ENCODE peak calls at places on chromosome X, in four cellular contexts. One of them, this sample, is unnamed.

GRCh38 chrX:107716045-107716684 is 59.4 kb downstream of the TSC22D3 start:
- DNase-seq in HL-60: no peak
- DNase-seq in K562: no peak
- DNase-seq in GM12878: no peak
- DNase-seq in this sample: no peak

GRCh38 chrX:138014577-138014976 is 448.6 kb downstream of the ZIC3 start:
- DNase-seq in K562: no peak
- DNase-seq in HL-60: no peak
- DNase-seq in GM12878: no peak
- DNase-seq in this sample: no peak

GRCh38 chrX:85111347-85111746 is 107.7 kb downstream of the APOOL start:
- DNase-seq in HL-60: no peak
- DNase-seq in GM12878: no peak
- DNase-seq in K562: peak
- DNase-seq in this sample: no peak

GRCh38 chrX:123590842-123591491 is 141.9 kb downstream of the THOC2 start:
- DNase-seq in GM12878: peak
- DNase-seq in K562: no peak
- DNase-seq in HL-60: no peak
- DNase-seq in this sample: no peak

GRCh38 chrX:102950908-102951866 is 14.1 kb downstream of the RAB40AL start:
- DNase-seq in HL-60: peak
- DNase-seq in GM12878: no peak
- DNase-seq in K562: peak
- DNase-seq in this sample: no peak

GRCh38 chrX:21438792-21439191 is 64.6 kb downstream of the CNKSR2 start:
- DNase-seq in GM12878: peak
- DNase-seq in HL-60: peak
- DNase-seq in K562: no peak
- DNase-seq in this sample: no peak

GRCh38 chrX:71627588-71628404 is 9.5 kb upstream of the CXCR3 start:
- DNase-seq in K562: no peak
- DNase-seq in HL-60: no peak
- DNase-seq in GM12878: no peak
- DNase-seq in this sample: no peak

GRCh38 chrX:72128183-72128834 is 3.4 kb downstream of the RTL5 start:
- DNase-seq in HL-60: no peak
- DNase-seq in GM12878: no peak
- DNase-seq in K562: no peak
- DNase-seq in this sample: no peak

GRCh38 chrX:153641575-153642312 is 5.3 kb upstream of the DUSP9 start:
- DNase-seq in GM12878: no peak
- DNase-seq in K562: peak
- DNase-seq in HL-60: no peak
- DNase-seq in this sample: no peak

GRCh38 chrX:25204182-25204581 is 188.4 kb upstream of the ARX start:
- DNase-seq in GM12878: no peak
- DNase-seq in K562: no peak
- DNase-seq in HL-60: no peak
- DNase-seq in this sample: no peak

GRCh38 chrX:85906399-85906798 is 141.0 kb downstream of the CHM start:
- DNase-seq in GM12878: no peak
- DNase-seq in HL-60: no peak
- DNase-seq in K562: no peak
- DNase-seq in this sample: no peak

GRCh38 chrX:72269671-72270251 is 7.3 kb downstream of the RPS4X start:
- DNase-seq in GM12878: no peak
- DNase-seq in K562: no peak
- DNase-seq in HL-60: no peak
- DNase-seq in this sample: no peak

GRCh38 chrX:115952417-115953092 is 218.0 kb upstream of the AGTR2 start:
- DNase-seq in HL-60: no peak
- DNase-seq in K562: no peak
- DNase-seq in GM12878: no peak
- DNase-seq in this sample: no peak

GRCh38 chrX:135512508-135513139 is 7.8 kb upstream of the INTS6L start:
- DNase-seq in K562: no peak
- DNase-seq in GM12878: no peak
- DNase-seq in HL-60: peak
- DNase-seq in this sample: no peak

GRCh38 chrX:68749426-68749825 is 79.4 kb upstream of the EFNB1 start:
- DNase-seq in HL-60: no peak
- DNase-seq in K562: no peak
- DNase-seq in GM12878: no peak
- DNase-seq in this sample: no peak

GRCh38 chrX:112147206-112147605 is 64.6 kb upstream of the TRPC5 start:
- DNase-seq in HL-60: peak
- DNase-seq in K562: peak
- DNase-seq in GM12878: no peak
- DNase-seq in this sample: no peak

GRCh38 chrX:41198410-41198809 is 113.2 kb downstream of the USP9X start:
- DNase-seq in HL-60: no peak
- DNase-seq in GM12878: no peak
- DNase-seq in K562: no peak
- DNase-seq in this sample: no peak

GRCh38 chrX:31266172-31267076 is 194.6 kb upstream of the FTHL17 start:
- DNase-seq in K562: peak
- DNase-seq in HL-60: no peak
- DNase-seq in GM12878: no peak
- DNase-seq in this sample: peak

GRCh38 chrX:47133493-47133892 is 11.0 kb downstream of the NDUFB11 start:
- DNase-seq in GM12878: no peak
- DNase-seq in HL-60: no peak
- DNase-seq in K562: no peak
- DNase-seq in this sample: no peak

GRCh38 chrX:23745786-23746185 is 2.7 kb upstream of the ACOT9 start:
- DNase-seq in GM12878: no peak
- DNase-seq in HL-60: no peak
- DNase-seq in K562: no peak
- DNase-seq in this sample: no peak

GRCh38 chrX:19024366-19024765 is 40.5 kb upstream of the PHKA2 start:
- DNase-seq in K562: no peak
- DNase-seq in GM12878: no peak
- DNase-seq in HL-60: no peak
- DNase-seq in this sample: no peak

GRCh38 chrX:19017271-19017670 is 33.4 kb upstream of the PHKA2 start:
- DNase-seq in GM12878: no peak
- DNase-seq in K562: peak
- DNase-seq in HL-60: peak
- DNase-seq in this sample: no peak

DNA sequence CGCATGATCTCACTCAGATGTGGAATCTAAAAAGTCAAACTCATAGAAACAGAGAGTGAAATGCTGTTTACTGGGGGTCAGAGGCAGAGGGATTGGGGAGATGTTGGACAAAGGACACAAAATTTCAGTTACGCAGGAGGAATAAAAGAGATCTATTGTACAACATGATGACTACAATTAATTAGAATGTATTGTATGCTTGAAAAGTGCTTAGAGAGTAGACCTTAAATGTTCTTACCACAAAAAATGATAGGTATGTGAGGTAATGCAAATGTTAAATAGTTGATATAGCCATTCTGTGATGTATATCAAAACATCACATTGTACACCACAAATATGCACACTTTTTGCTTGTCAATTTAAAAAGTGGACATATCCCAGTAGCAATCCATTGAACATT is 36.1 kb upstream of the PHKA2 start:
- DNase-seq in K562: no peak
- DNase-seq in GM12878: no peak
- DNase-seq in HL-60: no peak
- DNase-seq in this sample: no peak
- TF ChIP-seq SPI1 in K562: no peak
- TF ChIP-seq SPI1 in GM12878: no peak
- TF ChIP-seq SPI1 in HL-60: no peak
- TF ChIP-seq SPI1 in this sample: no peak

DNA sequence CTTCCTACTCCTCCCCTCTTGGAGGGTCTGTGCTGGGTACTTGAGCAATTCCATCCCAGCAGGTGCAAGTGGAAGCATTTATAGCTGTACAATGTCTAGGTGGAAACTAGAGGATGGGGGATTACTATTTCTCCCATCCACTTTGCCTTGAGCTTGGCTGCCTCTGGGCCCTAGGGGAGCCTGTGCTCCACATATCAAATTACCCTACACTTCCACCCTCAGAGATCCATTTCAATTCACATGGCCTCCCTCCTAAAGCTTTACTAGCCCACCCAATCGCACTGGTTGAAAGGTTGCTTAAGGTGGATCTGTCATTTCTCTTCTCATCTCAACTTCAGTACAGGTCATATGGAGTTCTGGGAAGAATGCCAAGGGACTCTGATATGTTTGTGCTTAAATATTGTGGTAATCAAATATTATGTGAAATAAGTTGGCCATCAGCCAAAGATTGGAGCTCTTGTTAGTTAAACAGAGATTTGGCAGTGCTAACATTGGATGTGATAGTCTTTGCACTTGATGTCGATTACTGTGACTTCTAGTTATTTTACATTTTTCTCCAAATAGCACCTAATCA is 20.6 kb downstream of the SEPTIN6 start:
- DNase-seq in GM12878: no peak
- DNase-seq in HL-60: no peak
- DNase-seq in K562: no peak
- DNase-seq in this sample: no peak
- TF ChIP-seq SPI1 in GM12878: no peak
- TF ChIP-seq SPI1 in HL-60: no peak
- TF ChIP-seq SPI1 in K562: no peak
- TF ChIP-seq SPI1 in this sample: no peak

DNA sequence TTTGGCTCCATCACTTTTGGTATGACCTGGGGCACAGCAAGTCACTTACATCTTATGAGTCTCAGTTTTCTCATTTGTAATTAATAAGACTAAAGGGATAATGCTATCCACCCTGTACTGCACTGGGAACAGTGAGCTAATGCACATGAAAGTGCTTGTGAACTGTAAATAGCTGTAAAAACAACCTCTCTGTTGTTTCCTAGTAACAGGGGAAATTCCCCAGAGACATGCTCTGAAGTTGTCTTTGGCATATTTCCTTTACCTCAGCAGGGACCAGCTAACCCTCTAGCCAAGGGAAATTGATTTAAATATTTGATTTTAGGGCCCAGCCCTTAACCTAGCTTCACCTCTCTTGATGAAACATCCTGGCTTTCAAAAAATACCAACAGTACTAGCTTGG is 6.1 kb upstream of the CYSLTR1 start:
- DNase-seq in HL-60: no peak
- DNase-seq in GM12878: no peak
- DNase-seq in K562: no peak
- DNase-seq in this sample: no peak
- TF ChIP-seq SPI1 in HL-60: no peak
- TF ChIP-seq SPI1 in GM12878: no peak
- TF ChIP-seq SPI1 in K562: no peak
- TF ChIP-seq SPI1 in this sample: no peak

GRCh38 chrX:9610774-9611392 is 146.0 kb downstream of the TBL1X start:
- DNase-seq in HL-60: no peak
- DNase-seq in GM12878: no peak
- DNase-seq in K562: no peak
- DNase-seq in this sample: no peak
- TF ChIP-seq SPI1 in HL-60: no peak
- TF ChIP-seq SPI1 in GM12878: no peak
- TF ChIP-seq SPI1 in K562: no peak
- TF ChIP-seq SPI1 in this sample: no peak

GRCh38 chrX:1205681-1206611 is 6.5 kb downstream of the CRLF2 start:
- DNase-seq in GM12878: no peak
- DNase-seq in K562: peak
- DNase-seq in HL-60: no peak
- DNase-seq in this sample: no peak
- TF ChIP-seq SPI1 in GM12878: no peak
- TF ChIP-seq SPI1 in K562: no peak
- TF ChIP-seq SPI1 in HL-60: no peak
- TF ChIP-seq SPI1 in this sample: no peak

This sample was measured in GM12891.